ENCODE peak calls at places on chromosomes 3 and 15, in five cellular contexts. One of them, this sample, is unnamed.

GRCh38 chr15:69703495-69704187 is 251.0 kb downstream of the RPLP1 start:
- DNase-seq in activated T-helper 1 cell treated with Interleukin-2 at 50 U/mL for 16 hours: no peak
- DNase-seq in COLO829: no peak
- DNase-seq in fibroblast of mammary gland: no peak
- DNase-seq in anterior cingulate cortex: no peak
- DNase-seq in this sample: no peak

GRCh38 chr3:116166121-116166520 is 279.2 kb downstream of the LSAMP start:
- DNase-seq in activated T-helper 1 cell treated with Interleukin-2 at 50 U/mL for 16 hours: no peak
- DNase-seq in anterior cingulate cortex: no peak
- DNase-seq in COLO829: no peak
- DNase-seq in fibroblast of mammary gland: no peak
- DNase-seq in this sample: no peak

GRCh38 chr3:33360136-33360825 is 79.9 kb downstream of the UBP1 start:
- DNase-seq in COLO829: no peak
- DNase-seq in activated T-helper 1 cell treated with Interleukin-2 at 50 U/mL for 16 hours: no peak
- DNase-seq in anterior cingulate cortex: no peak
- DNase-seq in fibroblast of mammary gland: peak
- DNase-seq in this sample: no peak

GRCh38 chr15:80825361-80826030 is 46.3 kb downstream of the CEMIP start:
- DNase-seq in anterior cingulate cortex: no peak
- DNase-seq in COLO829: no peak
- DNase-seq in fibroblast of mammary gland: peak
- DNase-seq in activated T-helper 1 cell treated with Interleukin-2 at 50 U/mL for 16 hours: no peak
- DNase-seq in this sample: no peak

GRCh38 chr15:55234104-55234799 is 37.5 kb upstream of the RSL24D1 start:
- DNase-seq in COLO829: no peak
- DNase-seq in fibroblast of mammary gland: no peak
- DNase-seq in activated T-helper 1 cell treated with Interleukin-2 at 50 U/mL for 16 hours: no peak
- DNase-seq in anterior cingulate cortex: no peak
- DNase-seq in this sample: no peak

GRCh38 chr3:71104090-71104489 is 479.4 kb downstream of the FOXP1 start:
- DNase-seq in COLO829: no peak
- DNase-seq in anterior cingulate cortex: no peak
- DNase-seq in activated T-helper 1 cell treated with Interleukin-2 at 50 U/mL for 16 hours: no peak
- DNase-seq in fibroblast of mammary gland: peak
- DNase-seq in this sample: no peak

GRCh38 chr3:187979543-187979942 is 174.4 kb upstream of the LPP start:
- DNase-seq in anterior cingulate cortex: no peak
- DNase-seq in fibroblast of mammary gland: no peak
- DNase-seq in activated T-helper 1 cell treated with Interleukin-2 at 50 U/mL for 16 hours: no peak
- DNase-seq in COLO829: no peak
- DNase-seq in this sample: no peak

GRCh38 chr15:76533995-76534394 is 197.4 kb downstream of the ISL2 start:
- DNase-seq in COLO829: no peak
- DNase-seq in fibroblast of mammary gland: no peak
- DNase-seq in activated T-helper 1 cell treated with Interleukin-2 at 50 U/mL for 16 hours: no peak
- DNase-seq in anterior cingulate cortex: no peak
- DNase-seq in this sample: no peak

GRCh38 chr3:16429086-16429485 is 84.4 kb downstream of the RFTN1 start:
- DNase-seq in anterior cingulate cortex: no peak
- DNase-seq in COLO829: no peak
- DNase-seq in activated T-helper 1 cell treated with Interleukin-2 at 50 U/mL for 16 hours: no peak
- DNase-seq in fibroblast of mammary gland: peak
- DNase-seq in this sample: no peak